ENCODE peak calls at places on chromosome 15, in eight cellular contexts. One of them, this sample, is unnamed.

GRCh38 chr15:78950906-78951840 is 6.3 kb upstream of the CTSH start:
- DNase-seq in astrocyte: peak
- DNase-seq in AG04450: peak
- DNase-seq in HFF-Myc: no peak
- DNase-seq in heart right ventricle: no peak
- DNase-seq in CD4-positive, CD25-positive, alpha-beta regulatory T cell: no peak
- DNase-seq in H1: no peak
- DNase-seq in pancreas: no peak
- DNase-seq in this sample: no peak

GRCh38 chr15:63997715-63998442 is 48.4 kb downstream of the DAPK2 start:
- DNase-seq in astrocyte: no peak
- DNase-seq in AG04450: no peak
- DNase-seq in HFF-Myc: no peak
- DNase-seq in heart right ventricle: no peak
- DNase-seq in CD4-positive, CD25-positive, alpha-beta regulatory T cell: no peak
- DNase-seq in H1: no peak
- DNase-seq in pancreas: no peak
- DNase-seq in this sample: no peak

GRCh38 chr15:100788080-100788730 is 91.4 kb upstream of the ALDH1A3 start:
- DNase-seq in astrocyte: no peak
- DNase-seq in AG04450: no peak
- DNase-seq in HFF-Myc: no peak
- DNase-seq in heart right ventricle: no peak
- DNase-seq in CD4-positive, CD25-positive, alpha-beta regulatory T cell: no peak
- DNase-seq in H1: no peak
- DNase-seq in pancreas: no peak
- DNase-seq in this sample: no peak

GRCh38 chr15:88656760-88657221 is 18.0 kb downstream of the ISG20 start:
- DNase-seq in astrocyte: no peak
- DNase-seq in AG04450: no peak
- DNase-seq in HFF-Myc: no peak
- DNase-seq in heart right ventricle: no peak
- DNase-seq in CD4-positive, CD25-positive, alpha-beta regulatory T cell: no peak
- DNase-seq in H1: no peak
- DNase-seq in pancreas: no peak
- DNase-seq in this sample: no peak

GRCh38 chr15:70487380-70487725 is 276.0 kb downstream of the UACA start:
- DNase-seq in astrocyte: no peak
- DNase-seq in AG04450: no peak
- DNase-seq in HFF-Myc: no peak
- DNase-seq in heart right ventricle: no peak
- DNase-seq in CD4-positive, CD25-positive, alpha-beta regulatory T cell: no peak
- DNase-seq in H1: no peak
- DNase-seq in pancreas: no peak
- DNase-seq in this sample: no peak

GRCh38 chr15:49282366-49282765 is 112.3 kb downstream of the GALK2 start:
- DNase-seq in astrocyte: peak
- DNase-seq in AG04450: peak
- DNase-seq in HFF-Myc: no peak
- DNase-seq in heart right ventricle: no peak
- DNase-seq in CD4-positive, CD25-positive, alpha-beta regulatory T cell: no peak
- DNase-seq in H1: no peak
- DNase-seq in pancreas: no peak
- DNase-seq in this sample: no peak

GRCh38 chr15:94269954-94270353 is 38.6 kb downstream of the MCTP2 start:
- DNase-seq in astrocyte: no peak
- DNase-seq in AG04450: no peak
- DNase-seq in HFF-Myc: no peak
- DNase-seq in heart right ventricle: no peak
- DNase-seq in CD4-positive, CD25-positive, alpha-beta regulatory T cell: no peak
- DNase-seq in H1: no peak
- DNase-seq in pancreas: no peak
- DNase-seq in this sample: no peak

GRCh38 chr15:71278989-71279756 is 163.9 kb downstream of the THSD4 start:
- DNase-seq in astrocyte: peak
- DNase-seq in AG04450: peak
- DNase-seq in HFF-Myc: peak
- DNase-seq in heart right ventricle: no peak
- DNase-seq in CD4-positive, CD25-positive, alpha-beta regulatory T cell: no peak
- DNase-seq in H1: no peak
- DNase-seq in pancreas: no peak
- DNase-seq in this sample: no peak

GRCh38 chr15:66752078-66752477 is 50.0 kb downstream of the SMAD6 start:
- DNase-seq in astrocyte: no peak
- DNase-seq in AG04450: no peak
- DNase-seq in HFF-Myc: no peak
- DNase-seq in heart right ventricle: no peak
- DNase-seq in CD4-positive, CD25-positive, alpha-beta regulatory T cell: no peak
- DNase-seq in H1: no peak
- DNase-seq in pancreas: peak
- DNase-seq in this sample: no peak

GRCh38 chr15:42081463-42081830 is 12.9 kb downstream of the PLA2G4D start:
- DNase-seq in astrocyte: no peak
- DNase-seq in AG04450: no peak
- DNase-seq in HFF-Myc: no peak
- DNase-seq in heart right ventricle: no peak
- DNase-seq in CD4-positive, CD25-positive, alpha-beta regulatory T cell: no peak
- DNase-seq in H1: no peak
- DNase-seq in pancreas: no peak
- DNase-seq in this sample: no peak

GRCh38 chr15:100844167-100844566 is 35.5 kb upstream of the ALDH1A3 start:
- DNase-seq in astrocyte: no peak
- DNase-seq in AG04450: no peak
- DNase-seq in HFF-Myc: no peak
- DNase-seq in heart right ventricle: no peak
- DNase-seq in CD4-positive, CD25-positive, alpha-beta regulatory T cell: no peak
- DNase-seq in H1: no peak
- DNase-seq in pancreas: no peak
- DNase-seq in this sample: no peak

GRCh38 chr15:39482467-39482866 is 98.4 kb upstream of the THBS1 start:
- DNase-seq in astrocyte: no peak
- DNase-seq in AG04450: no peak
- DNase-seq in HFF-Myc: no peak
- DNase-seq in heart right ventricle: no peak
- DNase-seq in CD4-positive, CD25-positive, alpha-beta regulatory T cell: no peak
- DNase-seq in H1: no peak
- DNase-seq in pancreas: no peak
- DNase-seq in this sample: no peak

GRCh38 chr15:26868029-26868685 is 1.3 kb downstream of the GABRA5 start:
- DNase-seq in astrocyte: no peak
- DNase-seq in AG04450: no peak
- DNase-seq in HFF-Myc: no peak
- DNase-seq in heart right ventricle: no peak
- DNase-seq in CD4-positive, CD25-positive, alpha-beta regulatory T cell: no peak
- DNase-seq in H1: no peak
- DNase-seq in pancreas: no peak
- DNase-seq in this sample: no peak
- H3K4me3 ChIP-seq in astrocyte: peak
- H3K4me3 ChIP-seq in AG04450: peak
- H3K4me3 ChIP-seq in HFF-Myc: no peak
- H3K4me3 ChIP-seq in heart right ventricle: no peak
- H3K4me3 ChIP-seq in CD4-positive, CD25-positive, alpha-beta regulatory T cell: no peak
- H3K4me3 ChIP-seq in H1: peak
- H3K4me3 ChIP-seq in pancreas: no peak
- H3K4me3 ChIP-seq in this sample: no peak

GRCh38 chr15:47184003-47184404 is 533.3 kb upstream of the SEMA6D start:
- DNase-seq in astrocyte: no peak
- DNase-seq in AG04450: no peak
- DNase-seq in HFF-Myc: no peak
- DNase-seq in heart right ventricle: peak
- DNase-seq in CD4-positive, CD25-positive, alpha-beta regulatory T cell: no peak
- DNase-seq in H1: no peak
- DNase-seq in pancreas: peak
- DNase-seq in this sample: no peak

GRCh38 chr15:47182818-47183217 is 534.5 kb upstream of the SEMA6D start:
- DNase-seq in astrocyte: no peak
- DNase-seq in AG04450: no peak
- DNase-seq in HFF-Myc: no peak
- DNase-seq in heart right ventricle: no peak
- DNase-seq in CD4-positive, CD25-positive, alpha-beta regulatory T cell: no peak
- DNase-seq in H1: no peak
- DNase-seq in pancreas: no peak
- DNase-seq in this sample: no peak

GRCh38 chr15:47186071-47186470 is 531.2 kb upstream of the SEMA6D start:
- DNase-seq in astrocyte: no peak
- DNase-seq in AG04450: no peak
- DNase-seq in HFF-Myc: no peak
- DNase-seq in heart right ventricle: no peak
- DNase-seq in CD4-positive, CD25-positive, alpha-beta regulatory T cell: no peak
- DNase-seq in H1: no peak
- DNase-seq in pancreas: no peak
- DNase-seq in this sample: no peak

GRCh38 chr15:47185222-47185800 is 532.0 kb upstream of the SEMA6D start:
- DNase-seq in astrocyte: no peak
- DNase-seq in AG04450: no peak
- DNase-seq in HFF-Myc: no peak
- DNase-seq in heart right ventricle: no peak
- DNase-seq in CD4-positive, CD25-positive, alpha-beta regulatory T cell: no peak
- DNase-seq in H1: no peak
- DNase-seq in pancreas: no peak
- DNase-seq in this sample: no peak

DNA sequence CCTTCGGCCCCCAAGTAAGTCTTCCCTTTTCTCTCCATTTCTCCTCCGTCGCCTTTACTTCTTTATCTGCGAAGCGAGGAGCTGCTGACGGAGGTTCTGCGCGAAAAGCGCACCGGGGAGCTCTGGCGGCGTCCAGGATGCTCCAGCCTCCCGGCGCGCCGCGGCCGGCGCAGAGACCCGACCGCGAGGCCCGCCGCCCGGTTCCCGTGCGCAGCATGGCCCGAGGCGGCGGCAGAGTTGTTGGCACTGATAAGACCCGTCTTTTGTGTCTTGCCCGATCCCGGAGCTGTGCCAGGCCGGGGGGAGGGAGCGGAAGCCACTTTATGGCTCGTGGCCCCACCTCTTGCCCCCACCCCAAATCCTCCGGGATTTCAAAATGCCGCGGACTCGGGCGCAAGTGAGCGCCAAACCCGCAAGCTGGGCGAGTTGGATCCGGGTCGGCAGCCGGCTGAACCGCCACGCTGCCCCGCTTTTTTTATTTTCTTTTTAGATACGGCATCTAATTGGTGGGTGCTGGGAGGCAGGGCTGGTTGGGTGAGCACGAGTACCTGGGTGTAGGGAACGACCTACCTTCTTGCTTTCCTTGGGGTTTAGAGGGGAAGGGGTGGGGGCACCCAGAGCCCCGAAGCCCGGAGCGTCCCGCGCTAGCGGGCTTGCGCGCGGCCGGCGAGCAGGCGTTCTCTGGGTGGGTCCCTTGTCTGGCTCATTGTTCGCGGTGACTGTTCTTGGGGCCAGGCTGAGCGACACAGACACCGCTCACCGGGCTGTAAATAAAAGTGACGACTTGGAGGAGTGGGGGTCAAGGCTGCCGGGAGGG is 532.7 kb upstream of the SEMA6D start:
- DNase-seq in astrocyte: peak
- DNase-seq in AG04450: no peak
- DNase-seq in HFF-Myc: no peak
- DNase-seq in heart right ventricle: peak
- DNase-seq in CD4-positive, CD25-positive, alpha-beta regulatory T cell: no peak
- DNase-seq in H1: no peak
- DNase-seq in pancreas: peak
- DNase-seq in this sample: no peak
- H3K4me3 ChIP-seq in astrocyte: peak
- H3K4me3 ChIP-seq in AG04450: peak
- H3K4me3 ChIP-seq in HFF-Myc: peak
- H3K4me3 ChIP-seq in heart right ventricle: peak
- H3K4me3 ChIP-seq in CD4-positive, CD25-positive, alpha-beta regulatory T cell: no peak
- H3K4me3 ChIP-seq in H1: peak
- H3K4me3 ChIP-seq in pancreas: peak
- H3K4me3 ChIP-seq in this sample: no peak

GRCh38 chr15:40845511-40846284 is 1.9 kb downstream of the SPINT1 start:
- DNase-seq in astrocyte: no peak
- DNase-seq in AG04450: no peak
- DNase-seq in HFF-Myc: no peak
- DNase-seq in heart right ventricle: no peak
- DNase-seq in CD4-positive, CD25-positive, alpha-beta regulatory T cell: no peak
- DNase-seq in H1: no peak
- DNase-seq in pancreas: peak
- DNase-seq in this sample: no peak

GRCh38 chr15:40844543-40844981 is 714 bp downstream of the SPINT1 start:
- DNase-seq in astrocyte: no peak
- DNase-seq in AG04450: no peak
- DNase-seq in HFF-Myc: no peak
- DNase-seq in heart right ventricle: peak
- DNase-seq in CD4-positive, CD25-positive, alpha-beta regulatory T cell: peak
- DNase-seq in H1: no peak
- DNase-seq in pancreas: peak
- DNase-seq in this sample: peak

GRCh38 chr15:40845036-40845435 is 1.2 kb downstream of the SPINT1 start:
- DNase-seq in astrocyte: no peak
- DNase-seq in AG04450: no peak
- DNase-seq in HFF-Myc: no peak
- DNase-seq in heart right ventricle: no peak
- DNase-seq in CD4-positive, CD25-positive, alpha-beta regulatory T cell: no peak
- DNase-seq in H1: no peak
- DNase-seq in pancreas: no peak
- DNase-seq in this sample: no peak

GRCh38 chr15:40846846-40847224 is 3.0 kb downstream of the SPINT1 start:
- DNase-seq in astrocyte: no peak
- DNase-seq in AG04450: no peak
- DNase-seq in HFF-Myc: no peak
- DNase-seq in heart right ventricle: no peak
- DNase-seq in CD4-positive, CD25-positive, alpha-beta regulatory T cell: no peak
- DNase-seq in H1: no peak
- DNase-seq in pancreas: peak
- DNase-seq in this sample: no peak

DNA sequence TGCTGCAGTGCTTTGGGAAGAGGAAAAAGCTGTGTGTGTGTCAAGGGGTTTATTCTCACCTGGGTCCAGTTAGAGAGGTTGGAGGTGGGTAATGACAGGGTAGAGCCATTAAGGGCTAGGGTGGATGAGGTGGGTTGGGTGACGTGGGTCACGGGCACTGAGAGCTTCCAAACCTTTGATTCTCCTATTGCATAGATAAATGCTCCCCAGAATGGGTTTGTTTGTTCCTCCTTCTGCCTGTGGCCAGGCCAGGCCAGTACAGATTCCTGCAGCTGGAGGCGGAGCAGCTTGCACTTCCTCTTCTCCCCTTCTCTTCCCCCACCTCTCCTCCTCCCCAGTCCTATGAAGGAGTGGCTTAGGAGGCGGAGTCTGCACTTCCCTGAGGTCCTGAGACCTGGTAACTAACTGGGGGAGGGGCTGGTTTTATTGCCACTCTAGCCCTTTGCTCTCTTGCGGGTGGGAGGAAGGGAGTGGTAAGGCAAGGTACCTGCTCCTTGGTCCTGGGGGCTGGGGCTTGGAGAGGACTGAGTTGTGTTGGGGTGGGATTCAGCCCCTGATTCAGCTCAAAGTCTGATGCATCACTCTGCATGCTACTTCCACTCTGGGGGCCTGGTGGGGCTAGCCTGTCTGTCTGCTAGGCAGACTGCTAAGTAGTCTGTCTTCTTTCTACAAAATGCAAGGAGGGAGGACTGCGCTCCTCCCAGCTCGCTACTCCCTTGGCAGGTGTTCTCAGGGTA is 3.5 kb downstream of the SPINT1 start:
- DNase-seq in astrocyte: no peak
- DNase-seq in AG04450: no peak
- DNase-seq in HFF-Myc: no peak
- DNase-seq in heart right ventricle: peak
- DNase-seq in CD4-positive, CD25-positive, alpha-beta regulatory T cell: no peak
- DNase-seq in H1: no peak
- DNase-seq in pancreas: no peak
- DNase-seq in this sample: peak
- H3K4me3 ChIP-seq in astrocyte: no peak
- H3K4me3 ChIP-seq in AG04450: no peak
- H3K4me3 ChIP-seq in HFF-Myc: no peak
- H3K4me3 ChIP-seq in heart right ventricle: no peak
- H3K4me3 ChIP-seq in CD4-positive, CD25-positive, alpha-beta regulatory T cell: no peak
- H3K4me3 ChIP-seq in H1: no peak
- H3K4me3 ChIP-seq in pancreas: peak
- H3K4me3 ChIP-seq in this sample: no peak

GRCh38 chr15:69119016-69119415 is 41.4 kb upstream of the GLCE start:
- DNase-seq in astrocyte: no peak
- DNase-seq in AG04450: no peak
- DNase-seq in HFF-Myc: no peak
- DNase-seq in heart right ventricle: no peak
- DNase-seq in CD4-positive, CD25-positive, alpha-beta regulatory T cell: no peak
- DNase-seq in H1: no peak
- DNase-seq in pancreas: no peak
- DNase-seq in this sample: no peak
- H3K4me3 ChIP-seq in astrocyte: no peak
- H3K4me3 ChIP-seq in AG04450: no peak
- H3K4me3 ChIP-seq in HFF-Myc: no peak
- H3K4me3 ChIP-seq in heart right ventricle: no peak
- H3K4me3 ChIP-seq in CD4-positive, CD25-positive, alpha-beta regulatory T cell: no peak
- H3K4me3 ChIP-seq in H1: no peak
- H3K4me3 ChIP-seq in pancreas: no peak
- H3K4me3 ChIP-seq in this sample: no peak